ENCODE peak calls at places on chromosomes 1 and 21, in seven cellular contexts. A, S, I, U, G, Z and C are unnamed samples.

GRCh38 chr1:240499012-240499411 is 112.9 kb downstream of the GREM2 start:
- DNase-seq in A (no peak), S (no peak), I (peak), U (no peak), G (no peak), Z (no peak), C (no peak)

GRCh38 chr1:155003766-155004351 is 1.3 kb downstream of the ZBTB7B start:
- DNase-seq in A (peak), S (peak), I (peak), U (peak), G (peak), Z (no peak), C (peak)

GRCh38 chr21:16976132-16976666 is 536.6 kb upstream of the CXADR start:
- DNase-seq in A (no peak), S (no peak), I (no peak), U (no peak), G (no peak), Z (no peak), C (no peak)

GRCh38 chr1:189027509-189027908 is 1450.2 kb downstream of the BRINP3 start:
- DNase-seq in A (no peak), S (no peak), I (no peak), U (no peak), G (no peak), Z (no peak), C (no peak)

GRCh38 chr1:218700666-218701065 is 355.5 kb downstream of the TGFB2 start:
- DNase-seq in A (no peak), S (no peak), I (no peak), U (no peak), G (no peak), Z (no peak), C (no peak)

GRCh38 chr1:61709908-61710289 is 15.0 kb downstream of the TM2D1 start:
- DNase-seq in A (no peak), S (no peak), I (no peak), U (no peak), G (no peak), Z (no peak), C (no peak)

GRCh38 chr21:31932470-31932764 is 59.6 kb downstream of the HUNK start:
- DNase-seq in A (no peak), S (no peak), I (no peak), U (no peak), G (no peak), Z (no peak), C (no peak)

GRCh38 chr1:167221804-167222610 is 1.3 kb downstream of the POU2F1 start:
- DNase-seq in A (peak), S (peak), I (peak), U (peak), G (peak), Z (peak), C (peak)

GRCh38 chr1:4636644-4637380 is 17.6 kb upstream of the AJAP1 start:
- DNase-seq in A (no peak), S (no peak), I (no peak), U (no peak), G (no peak), Z (no peak), C (no peak)

GRCh38 chr1:115320368-115320767 is 17.7 kb downstream of the NGF start:
- DNase-seq in A (no peak), S (no peak), I (peak), U (no peak), G (no peak), Z (no peak), C (no peak)

GRCh38 chr21:45790427-45790826 is 146.9 kb downstream of the PCBP3 start:
- DNase-seq in A (no peak), S (no peak), I (no peak), U (no peak), G (no peak), Z (no peak), C (no peak)

GRCh38 chr1:59366352-59366751 is 69.5 kb downstream of the FGGY start:
- DNase-seq in A (no peak), S (no peak), I (peak), U (no peak), G (no peak), Z (no peak), C (no peak)

GRCh38 chr1:109620396-109620817 is 770 bp downstream of the AMPD2 start:
- DNase-seq in A (no peak), S (no peak), I (peak), U (peak), G (peak), Z (no peak), C (peak)

GRCh38 chr1:182181167-182181572 is 119.7 kb upstream of the ZNF648 start:
- DNase-seq in A (no peak), S (no peak), I (no peak), U (no peak), G (no peak), Z (peak), C (peak)

GRCh38 chr1:232172556-232172955 is 457.4 kb downstream of the SIPA1L2 start:
- DNase-seq in A (no peak), S (no peak), I (no peak), U (no peak), G (no peak), Z (no peak), C (no peak)

GRCh38 chr1:26285366-26286063 is 5.6 kb downstream of the SH3BGRL3 start:
- DNase-seq in A (no peak), S (peak), I (peak), U (peak), G (peak), Z (peak), C (no peak)
- TF ChIP-seq EZH2phosphoT487 in A (no peak), S (no peak), I (no peak), U (no peak), G (no peak), Z (no peak), C (no peak)

GRCh38 chr1:9555942-9556341 is 16.7 kb downstream of the SLC25A33 start:
- DNase-seq in A (no peak), S (no peak), I (no peak), U (no peak), G (no peak), Z (no peak), C (no peak)
- H3K4me2 ChIP-seq in A (no peak), S (no peak), I (no peak), U (no peak), G (no peak), Z (no peak), C (no peak)

DNA sequence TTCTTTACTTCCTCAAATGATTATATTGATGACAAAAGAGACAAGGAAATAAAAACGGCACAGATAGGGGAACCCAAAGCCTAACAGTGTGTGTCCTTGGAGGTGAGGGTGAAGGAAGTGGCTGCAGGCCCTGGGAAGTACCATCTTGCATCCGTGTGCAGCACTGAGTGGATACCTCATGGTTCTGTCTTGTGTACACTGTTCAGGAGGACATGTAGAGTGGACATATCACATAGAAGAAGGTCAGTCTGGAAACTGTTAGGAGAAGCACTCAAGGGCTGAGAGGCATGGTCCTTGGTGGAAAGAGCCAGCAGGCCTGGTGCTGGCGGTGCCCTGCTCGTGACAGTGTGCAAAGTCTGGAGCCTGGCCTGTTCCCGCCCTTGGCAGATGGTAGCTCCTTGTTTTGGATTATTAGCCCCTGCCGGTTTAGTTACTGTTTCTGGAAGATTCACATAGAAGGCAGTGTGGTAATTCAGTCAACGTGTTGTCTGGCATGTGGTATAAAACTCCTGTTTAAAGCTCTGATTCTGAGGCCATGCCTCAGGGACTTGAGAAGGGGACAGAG is 6.7 kb downstream of the PKNOX1 start:
- DNase-seq in A (no peak), S (no peak), I (no peak), U (no peak), G (no peak), Z (no peak), C (no peak)
- TF ChIP-seq EZH2phosphoT487 in A (no peak), S (no peak), I (no peak), U (no peak), G (no peak), Z (no peak), C (no peak)

GRCh38 chr1:203272633-203273205 is 32.6 kb upstream of the BTG2 start:
- DNase-seq in A (no peak), S (peak), I (no peak), U (no peak), G (no peak), Z (no peak), C (peak)
- H3K4me2 ChIP-seq in A (peak), S (peak), I (no peak), U (peak), G (no peak), Z (peak), C (peak)